ENCODE peak calls at places on chromosome 11, in seven cellular contexts. One of them, this sample, is unnamed.

GRCh38 chr11:33701302-33701701 is 676 bp upstream of the C11orf91 start:
- DNase-seq in choroid plexus epithelial cell: peak; percentile 68
- DNase-seq in GM12891: no peak
- DNase-seq in CD8-positive, alpha-beta T cell: no peak
- DNase-seq in CD4-positive, alpha-beta T cell: no peak
- DNase-seq in activated naive CD4-positive, alpha-beta T cell treated with Interleukin-2 at 50 U/mL for 16 hours: no peak
- DNase-seq in activated CD4-positive, CD25-positive, alpha-beta regulatory T cell treated with anti-CD3 and anti-CD28 coated beads, Interleukin-2, amount 50 U/mL, for 72 hours: no peak
- DNase-seq in this sample: no peak

GRCh38 chr11:124745835-124746620 is 6.0 kb downstream of the VSIG2 start:
- DNase-seq in activated CD4-positive, CD25-positive, alpha-beta regulatory T cell treated with anti-CD3 and anti-CD28 coated beads, Interleukin-2, amount 50 U/mL, for 72 hours: no peak
- DNase-seq in activated naive CD4-positive, alpha-beta T cell treated with Interleukin-2 at 50 U/mL for 16 hours: peak; percentile 30
- DNase-seq in choroid plexus epithelial cell: no peak
- DNase-seq in CD8-positive, alpha-beta T cell: peak; percentile 34
- DNase-seq in GM12891: peak; percentile 56
- DNase-seq in CD4-positive, alpha-beta T cell: no peak
- DNase-seq in this sample: peak; percentile 44

GRCh38 chr11:43217856-43218255 is 93.9 kb upstream of the API5 start:
- DNase-seq in activated naive CD4-positive, alpha-beta T cell treated with Interleukin-2 at 50 U/mL for 16 hours: no peak
- DNase-seq in activated CD4-positive, CD25-positive, alpha-beta regulatory T cell treated with anti-CD3 and anti-CD28 coated beads, Interleukin-2, amount 50 U/mL, for 72 hours: no peak
- DNase-seq in CD8-positive, alpha-beta T cell: no peak
- DNase-seq in CD4-positive, alpha-beta T cell: no peak
- DNase-seq in GM12891: no peak
- DNase-seq in choroid plexus epithelial cell: no peak
- DNase-seq in this sample: no peak

GRCh38 chr11:33475999-33476398 is 218.8 kb downstream of the HIPK3 start:
- DNase-seq in GM12891: no peak
- DNase-seq in choroid plexus epithelial cell: peak; percentile 87
- DNase-seq in CD8-positive, alpha-beta T cell: no peak
- DNase-seq in activated naive CD4-positive, alpha-beta T cell treated with Interleukin-2 at 50 U/mL for 16 hours: no peak
- DNase-seq in activated CD4-positive, CD25-positive, alpha-beta regulatory T cell treated with anti-CD3 and anti-CD28 coated beads, Interleukin-2, amount 50 U/mL, for 72 hours: no peak
- DNase-seq in CD4-positive, alpha-beta T cell: no peak
- DNase-seq in this sample: peak; percentile 50

GRCh38 chr11:44536779-44537516 is 28.5 kb upstream of the CD82 start:
- DNase-seq in choroid plexus epithelial cell: no peak
- DNase-seq in GM12891: no peak
- DNase-seq in CD8-positive, alpha-beta T cell: no peak
- DNase-seq in activated CD4-positive, CD25-positive, alpha-beta regulatory T cell treated with anti-CD3 and anti-CD28 coated beads, Interleukin-2, amount 50 U/mL, for 72 hours: no peak
- DNase-seq in activated naive CD4-positive, alpha-beta T cell treated with Interleukin-2 at 50 U/mL for 16 hours: no peak
- DNase-seq in CD4-positive, alpha-beta T cell: no peak
- DNase-seq in this sample: no peak

GRCh38 chr11:2531277-2531986 is 86.6 kb downstream of the KCNQ1 start:
- DNase-seq in CD4-positive, alpha-beta T cell: peak; percentile 61
- DNase-seq in activated CD4-positive, CD25-positive, alpha-beta regulatory T cell treated with anti-CD3 and anti-CD28 coated beads, Interleukin-2, amount 50 U/mL, for 72 hours: peak; percentile 79
- DNase-seq in activated naive CD4-positive, alpha-beta T cell treated with Interleukin-2 at 50 U/mL for 16 hours: peak; percentile 69
- DNase-seq in GM12891: peak; percentile 64
- DNase-seq in CD8-positive, alpha-beta T cell: peak; percentile 60
- DNase-seq in choroid plexus epithelial cell: peak; percentile 63
- DNase-seq in this sample: peak; percentile 55

GRCh38 chr11:95715777-95716241 is 73.8 kb downstream of the FAM76B start:
- DNase-seq in CD8-positive, alpha-beta T cell: no peak
- DNase-seq in GM12891: no peak
- DNase-seq in activated CD4-positive, CD25-positive, alpha-beta regulatory T cell treated with anti-CD3 and anti-CD28 coated beads, Interleukin-2, amount 50 U/mL, for 72 hours: no peak
- DNase-seq in choroid plexus epithelial cell: peak; percentile 31
- DNase-seq in CD4-positive, alpha-beta T cell: no peak
- DNase-seq in activated naive CD4-positive, alpha-beta T cell treated with Interleukin-2 at 50 U/mL for 16 hours: peak; percentile 48
- DNase-seq in this sample: no peak

GRCh38 chr11:130644187-130644586 is 195.7 kb downstream of the ADAMTS15 start:
- DNase-seq in choroid plexus epithelial cell: no peak
- DNase-seq in activated naive CD4-positive, alpha-beta T cell treated with Interleukin-2 at 50 U/mL for 16 hours: no peak
- DNase-seq in activated CD4-positive, CD25-positive, alpha-beta regulatory T cell treated with anti-CD3 and anti-CD28 coated beads, Interleukin-2, amount 50 U/mL, for 72 hours: no peak
- DNase-seq in CD4-positive, alpha-beta T cell: no peak
- DNase-seq in CD8-positive, alpha-beta T cell: no peak
- DNase-seq in GM12891: no peak
- DNase-seq in this sample: no peak

GRCh38 chr11:26219506-26220117 is 112.3 kb upstream of the ANO3 start:
- DNase-seq in CD4-positive, alpha-beta T cell: no peak
- DNase-seq in activated naive CD4-positive, alpha-beta T cell treated with Interleukin-2 at 50 U/mL for 16 hours: no peak
- DNase-seq in activated CD4-positive, CD25-positive, alpha-beta regulatory T cell treated with anti-CD3 and anti-CD28 coated beads, Interleukin-2, amount 50 U/mL, for 72 hours: no peak
- DNase-seq in GM12891: no peak
- DNase-seq in CD8-positive, alpha-beta T cell: no peak
- DNase-seq in choroid plexus epithelial cell: peak; percentile 83
- DNase-seq in this sample: no peak

GRCh38 chr11:9250139-9250582 is 15.0 kb downstream of the DENND5A start:
- DNase-seq in CD4-positive, alpha-beta T cell: peak; percentile 8
- DNase-seq in activated CD4-positive, CD25-positive, alpha-beta regulatory T cell treated with anti-CD3 and anti-CD28 coated beads, Interleukin-2, amount 50 U/mL, for 72 hours: no peak
- DNase-seq in CD8-positive, alpha-beta T cell: peak; percentile 55
- DNase-seq in choroid plexus epithelial cell: peak; percentile 53
- DNase-seq in GM12891: peak; percentile 39
- DNase-seq in activated naive CD4-positive, alpha-beta T cell treated with Interleukin-2 at 50 U/mL for 16 hours: peak; percentile 47
- DNase-seq in this sample: no peak

GRCh38 chr11:70494559-70495350 is 96.4 kb downstream of the CTTN start:
- DNase-seq in CD4-positive, alpha-beta T cell: no peak
- DNase-seq in activated CD4-positive, CD25-positive, alpha-beta regulatory T cell treated with anti-CD3 and anti-CD28 coated beads, Interleukin-2, amount 50 U/mL, for 72 hours: no peak
- DNase-seq in GM12891: no peak
- DNase-seq in choroid plexus epithelial cell: no peak
- DNase-seq in activated naive CD4-positive, alpha-beta T cell treated with Interleukin-2 at 50 U/mL for 16 hours: no peak
- DNase-seq in CD8-positive, alpha-beta T cell: no peak
- DNase-seq in this sample: no peak

GRCh38 chr11:71465054-71465453 is 12.1 kb downstream of the NADSYN1 start:
- DNase-seq in activated naive CD4-positive, alpha-beta T cell treated with Interleukin-2 at 50 U/mL for 16 hours: no peak
- DNase-seq in CD8-positive, alpha-beta T cell: no peak
- DNase-seq in CD4-positive, alpha-beta T cell: no peak
- DNase-seq in GM12891: no peak
- DNase-seq in activated CD4-positive, CD25-positive, alpha-beta regulatory T cell treated with anti-CD3 and anti-CD28 coated beads, Interleukin-2, amount 50 U/mL, for 72 hours: no peak
- DNase-seq in choroid plexus epithelial cell: no peak
- DNase-seq in this sample: no peak

This sample was measured in NCI-H146.